ENCODE peak calls at places on chromosomes 4 and X, in nine cellular contexts. X, T, B, R, O, P, Z, H and U are unnamed samples. For H3K36me3, the result is how much of the 10 kb centered on the place peaks cover.

GRCh38 chr4:167232805-167233522 is 1.3 kb downstream of the SPOCK3 start:
- DNase-seq in X (no peak), T (peak), B (no peak), R (no peak), O (no peak), P (no peak), Z (no peak), H (no peak), U (no peak)

GRCh38 chrX:63657821-63658220 is 127.2 kb downstream of the ARHGEF9 start:
- DNase-seq in X (peak), T (no peak), B (no peak), R (no peak), O (peak), P (no peak), Z (no peak), H (peak), U (peak)

GRCh38 chrX:94695910-94696309 is 1021.9 kb downstream of the FAM133A start:
- DNase-seq in X (no peak), T (peak), B (no peak), R (no peak), O (no peak), P (no peak), Z (no peak), H (no peak), U (no peak)

GRCh38 chr4:160129439-160129838 is 1026.6 kb downstream of the RAPGEF2 start:
- DNase-seq in X (peak), T (no peak), B (no peak), R (no peak), O (no peak), P (no peak), Z (no peak), H (no peak), U (no peak)

GRCh38 chr4:71004281-71004851 is 10.9 kb downstream of the DCK start:
- DNase-seq in X (no peak), T (peak), B (peak), R (no peak), O (no peak), P (peak), Z (peak), H (no peak), U (no peak)

GRCh38 chr4:40722576-40723161 is 27.1 kb upstream of the NSUN7 start:
- DNase-seq in X (no peak), T (no peak), B (no peak), R (peak), O (peak), P (peak), Z (no peak), H (no peak), U (no peak)

GRCh38 chr4:38902695-38903094 is 35.1 kb downstream of the FAM114A1 start:
- DNase-seq in X (peak), T (peak), B (no peak), R (no peak), O (peak), P (peak), Z (no peak), H (no peak), U (no peak)

GRCh38 chrX:119870626-119871131 is 854 bp downstream of the RNF113A start:
- DNase-seq in X (peak), T (peak), B (no peak), R (peak), O (peak), P (no peak), Z (no peak), H (no peak), U (no peak)

GRCh38 chr4:37825943-37826281 is 574 bp upstream of the PGM2 start:
- DNase-seq in X (peak), T (peak), B (no peak), R (peak), O (no peak), P (no peak), Z (peak), H (no peak), U (no peak)

GRCh38 chr4:41549469-41549868 is 11.5 kb downstream of the LIMCH1 start:
- DNase-seq in X (no peak), T (no peak), B (no peak), R (no peak), O (no peak), P (no peak), Z (no peak), H (no peak), U (no peak)

DNA sequence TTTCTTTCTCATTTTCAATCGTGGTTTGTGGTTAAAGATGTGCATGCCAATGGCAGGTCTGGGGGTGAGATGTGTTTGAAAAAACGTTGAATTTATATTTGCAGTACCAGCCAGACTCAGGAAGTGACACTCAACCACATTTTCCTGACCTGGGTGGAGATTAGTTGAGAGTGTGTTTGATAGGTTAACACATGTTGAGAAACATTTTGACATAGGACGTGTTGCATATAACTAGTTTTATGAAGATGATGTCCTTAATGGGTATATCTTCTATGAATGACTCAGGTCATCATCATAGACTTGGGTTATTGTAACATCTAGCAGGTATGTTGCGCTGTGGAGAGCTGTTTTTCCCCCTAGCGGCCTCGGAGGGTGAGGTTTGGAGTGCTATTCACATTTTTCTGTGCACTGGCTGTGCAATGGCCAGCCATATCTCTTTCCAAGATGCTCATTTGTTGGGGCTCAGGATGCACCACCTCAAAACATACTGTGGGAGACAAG is 21.7 kb upstream of the CD38 start:
- DNase-seq in X (peak), T (no peak), B (no peak), R (peak), O (peak), P (peak), Z (no peak), H (no peak), U (no peak)
- H3K4me3 ChIP-seq in X (no peak), T (no peak), B (no peak), R (no peak), O (no peak), P (no peak), Z (no peak), H (no peak), U (no peak)

GRCh38 chrX:15814811-15815210 is 24.5 kb downstream of the ZRSR2 start:
- DNase-seq in X (no peak), T (no peak), B (no peak), R (no peak), O (no peak), P (no peak), Z (no peak), H (no peak), U (no peak)

GRCh38 chrX:15816886-15817285 is 26.6 kb downstream of the ZRSR2 start:
- DNase-seq in X (no peak), T (peak), B (no peak), R (no peak), O (peak), P (no peak), Z (no peak), H (no peak), U (no peak)

GRCh38 chrX:15816453-15816838 is 26.2 kb downstream of the ZRSR2 start:
- DNase-seq in X (no peak), T (peak), B (no peak), R (no peak), O (no peak), P (no peak), Z (no peak), H (no peak), U (no peak)

GRCh38 chrX:15812212-15812938 is 22.1 kb downstream of the ZRSR2 start:
- DNase-seq in X (no peak), T (no peak), B (no peak), R (no peak), O (no peak), P (no peak), Z (no peak), H (no peak), U (no peak)

DNA sequence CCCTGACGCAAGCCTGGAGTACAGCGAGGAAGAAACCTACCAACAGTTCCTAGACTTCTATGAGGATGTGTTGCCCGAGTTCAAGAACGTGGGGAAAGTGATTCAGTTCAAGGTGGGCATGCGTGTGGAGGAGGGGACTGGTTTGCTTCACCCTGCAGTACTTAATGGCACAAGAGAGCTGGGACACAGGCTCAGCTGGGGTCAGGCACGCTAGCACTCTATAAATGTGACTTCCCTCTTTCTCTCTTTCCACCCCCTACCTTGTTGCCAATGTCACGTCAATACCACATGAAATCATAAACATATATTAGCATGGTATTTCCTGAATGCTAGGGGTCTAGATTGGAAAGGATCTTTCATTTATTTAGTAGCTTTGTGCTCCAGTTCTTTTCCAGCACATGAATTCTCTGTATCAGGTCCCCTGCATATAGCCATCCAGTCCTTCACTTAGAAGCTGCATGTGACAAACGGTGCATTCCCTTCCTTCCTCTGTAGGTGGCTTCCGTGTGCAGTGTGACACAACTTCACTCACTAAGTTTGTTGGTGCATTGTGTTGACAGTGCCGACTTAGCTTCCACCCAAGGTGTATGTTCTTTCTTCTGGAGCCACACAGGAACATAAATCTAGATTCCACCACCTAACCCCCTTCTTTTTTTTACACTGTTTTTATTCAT is 25.6 kb downstream of the ZRSR2 start:
- DNase-seq in X (no peak), T (peak), B (no peak), R (no peak), O (peak), P (no peak), Z (no peak), H (no peak), U (no peak)
- H3K36me3 ChIP-seq in X (under half), T (under half), B (under half), R (under half), O (under half), P (under half), Z (half or more), H (under half), U (under half)

DNA sequence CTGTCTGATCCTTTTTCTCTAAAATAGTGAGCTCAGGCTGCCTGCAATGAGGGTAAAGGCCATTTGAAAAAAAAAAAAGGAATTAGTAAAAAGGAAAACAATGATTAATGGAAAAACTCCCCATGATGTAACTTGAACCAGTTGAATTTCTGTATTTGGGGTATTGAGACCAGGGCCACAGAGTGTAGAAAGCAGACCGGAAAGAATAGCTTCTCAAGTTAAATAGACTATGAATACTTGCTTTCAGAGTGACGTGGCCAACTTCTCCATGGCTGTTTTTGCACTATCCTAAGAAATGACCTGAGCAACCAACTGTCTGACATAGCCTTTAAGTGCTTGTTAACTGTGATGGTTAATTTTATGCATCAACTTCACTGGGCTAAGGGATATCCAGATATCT is 222.1 kb upstream of the INTU start:
- DNase-seq in X (no peak), T (no peak), B (no peak), R (no peak), O (no peak), P (no peak), Z (no peak), H (no peak), U (no peak)
- TF ChIP-seq CTCF in X (no peak), T (no peak), B (no peak), R (no peak), O (no peak), P (no peak), Z (no peak), H (no peak), U (no peak)

DNA sequence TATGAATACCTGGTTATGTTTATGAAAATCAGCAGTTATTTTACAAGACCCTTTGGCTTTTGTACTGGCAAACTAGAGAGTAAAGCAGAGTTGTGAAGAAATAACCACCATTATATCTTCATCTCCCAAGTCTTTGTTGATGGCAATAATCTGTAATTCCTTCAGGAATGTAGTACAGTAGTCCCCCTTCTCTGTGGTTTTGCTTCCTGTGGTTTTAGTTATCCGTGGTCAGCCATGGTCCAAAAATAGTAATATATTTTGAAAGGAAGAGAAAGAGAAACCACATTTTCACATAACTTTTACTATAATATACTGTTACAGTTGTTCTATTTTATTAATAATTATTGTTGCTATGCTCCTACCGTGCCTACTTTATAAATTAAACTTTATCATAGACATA is 27.8 kb downstream of the BANK1 start:
- DNase-seq in X (no peak), T (no peak), B (no peak), R (no peak), O (peak), P (no peak), Z (no peak), H (no peak), U (no peak)
- H3K4me3 ChIP-seq in X (no peak), T (no peak), B (no peak), R (no peak), O (no peak), P (no peak), Z (no peak), H (no peak), U (no peak)

DNA sequence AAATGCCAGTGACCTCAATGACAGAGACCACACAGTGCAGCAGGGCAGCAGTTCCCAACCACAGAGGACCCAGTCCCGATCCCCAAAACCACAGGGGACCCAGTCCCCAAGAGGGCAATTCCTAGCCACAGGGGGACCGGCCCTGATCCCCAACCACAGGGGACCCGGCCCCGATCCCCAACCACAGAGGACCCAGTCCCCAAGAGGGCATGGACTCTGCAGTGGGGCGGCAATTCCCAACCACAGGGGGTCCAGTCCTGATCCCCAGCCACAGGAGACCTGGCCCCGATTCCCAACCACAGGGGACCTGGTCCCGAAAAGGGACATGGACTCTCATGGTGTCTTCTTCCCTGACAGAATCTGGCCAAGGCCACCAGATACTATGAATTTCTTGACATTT is 136.3 kb downstream of the AFAP1 start:
- DNase-seq in X (no peak), T (no peak), B (no peak), R (no peak), O (no peak), P (no peak), Z (no peak), H (no peak), U (no peak)
- H3K36me3 ChIP-seq in X (under half), T (under half), B (under half), R (under half), O (under half), P (under half), Z (under half), H (under half), U (under half)

GRCh38 chr4:158715787-158716186 is 7.4 kb downstream of the PPID start:
- DNase-seq in X (no peak), T (no peak), B (no peak), R (no peak), O (no peak), P (no peak), Z (no peak), H (no peak), U (no peak)

GRCh38 chr4:158714937-158715336 is 8.3 kb downstream of the PPID start:
- DNase-seq in X (no peak), T (no peak), B (no peak), R (no peak), O (no peak), P (no peak), Z (no peak), H (no peak), U (no peak)

GRCh38 chr4:158710814-158711213 is 12.4 kb downstream of the PPID start:
- DNase-seq in X (no peak), T (no peak), B (no peak), R (no peak), O (peak), P (no peak), Z (no peak), H (no peak), U (no peak)
- TF ChIP-seq CTCF in X (peak), T (peak), B (peak), R (no peak), O (peak), P (no peak), Z (no peak), H (no peak), U (no peak)

GRCh38 chr4:108169639-108170038 is 907 bp upstream of the LEF1 start:
- DNase-seq in X (no peak), T (no peak), B (no peak), R (no peak), O (no peak), P (no peak), Z (no peak), H (no peak), U (no peak)
- H3K4me3 ChIP-seq in X (no peak), T (peak), B (no peak), R (no peak), O (peak), P (no peak), Z (no peak), H (no peak), U (no peak)